ENCODE peak calls at places on chromosomes 7 and 10, in seven cellular contexts. One of them, this sample, is unnamed.

GRCh38 chr10:1572519-1573333 is 164.6 kb downstream of the ADARB2 start:
- DNase-seq in ureter: no peak
- DNase-seq in stimulated activated CD4-positive, alpha-beta T cell treated with anti-CD3 and anti-CD28 coated beads, Interleukin-2, amount 100 ng/mL, for 48 hours: no peak
- DNase-seq in IMR-90: no peak
- DNase-seq in HCEC 1CT: no peak
- DNase-seq in heart left ventricle: no peak
- DNase-seq in esophagus squamous epithelium: no peak
- DNase-seq in this sample: peak

GRCh38 chr7:2190531-2190930 is 42.2 kb downstream of the MAD1L1 start:
- DNase-seq in ureter: no peak
- DNase-seq in stimulated activated CD4-positive, alpha-beta T cell treated with anti-CD3 and anti-CD28 coated beads, Interleukin-2, amount 100 ng/mL, for 48 hours: no peak
- DNase-seq in IMR-90: peak
- DNase-seq in HCEC 1CT: no peak
- DNase-seq in heart left ventricle: no peak
- DNase-seq in esophagus squamous epithelium: no peak
- DNase-seq in this sample: no peak

GRCh38 chr10:92740762-92741161 is 51.0 kb downstream of the HHEX start:
- DNase-seq in ureter: no peak
- DNase-seq in stimulated activated CD4-positive, alpha-beta T cell treated with anti-CD3 and anti-CD28 coated beads, Interleukin-2, amount 100 ng/mL, for 48 hours: no peak
- DNase-seq in IMR-90: peak
- DNase-seq in HCEC 1CT: peak
- DNase-seq in heart left ventricle: no peak
- DNase-seq in esophagus squamous epithelium: no peak
- DNase-seq in this sample: no peak

GRCh38 chr7:101550641-101551531 is 78.2 kb downstream of the MYL10 start:
- DNase-seq in ureter: no peak
- DNase-seq in stimulated activated CD4-positive, alpha-beta T cell treated with anti-CD3 and anti-CD28 coated beads, Interleukin-2, amount 100 ng/mL, for 48 hours: no peak
- DNase-seq in IMR-90: no peak
- DNase-seq in HCEC 1CT: no peak
- DNase-seq in heart left ventricle: no peak
- DNase-seq in esophagus squamous epithelium: no peak
- DNase-seq in this sample: no peak

GRCh38 chr10:104923501-104923900 is 282.4 kb downstream of the SORCS3 start:
- DNase-seq in ureter: no peak
- DNase-seq in stimulated activated CD4-positive, alpha-beta T cell treated with anti-CD3 and anti-CD28 coated beads, Interleukin-2, amount 100 ng/mL, for 48 hours: no peak
- DNase-seq in IMR-90: no peak
- DNase-seq in HCEC 1CT: no peak
- DNase-seq in heart left ventricle: no peak
- DNase-seq in esophagus squamous epithelium: no peak
- DNase-seq in this sample: no peak

GRCh38 chr10:29414501-29414900 is 125.6 kb downstream of the LYZL1 start:
- DNase-seq in ureter: no peak
- DNase-seq in stimulated activated CD4-positive, alpha-beta T cell treated with anti-CD3 and anti-CD28 coated beads, Interleukin-2, amount 100 ng/mL, for 48 hours: no peak
- DNase-seq in IMR-90: no peak
- DNase-seq in HCEC 1CT: no peak
- DNase-seq in heart left ventricle: no peak
- DNase-seq in esophagus squamous epithelium: no peak
- DNase-seq in this sample: no peak

GRCh38 chr7:151009340-151010001 is 14.8 kb downstream of the ATG9B start:
- DNase-seq in ureter: no peak
- DNase-seq in stimulated activated CD4-positive, alpha-beta T cell treated with anti-CD3 and anti-CD28 coated beads, Interleukin-2, amount 100 ng/mL, for 48 hours: no peak
- DNase-seq in IMR-90: no peak
- DNase-seq in HCEC 1CT: no peak
- DNase-seq in heart left ventricle: no peak
- DNase-seq in esophagus squamous epithelium: no peak
- DNase-seq in this sample: no peak

GRCh38 chr10:48634198-48634983 is 29.5 kb upstream of the ARHGAP22 start:
- DNase-seq in ureter: no peak
- DNase-seq in stimulated activated CD4-positive, alpha-beta T cell treated with anti-CD3 and anti-CD28 coated beads, Interleukin-2, amount 100 ng/mL, for 48 hours: peak
- DNase-seq in IMR-90: peak
- DNase-seq in HCEC 1CT: peak
- DNase-seq in heart left ventricle: peak
- DNase-seq in esophagus squamous epithelium: peak
- DNase-seq in this sample: peak

GRCh38 chr7:142516038-142516501 is 233.2 kb upstream of the PRSS1 start:
- DNase-seq in ureter: peak
- DNase-seq in stimulated activated CD4-positive, alpha-beta T cell treated with anti-CD3 and anti-CD28 coated beads, Interleukin-2, amount 100 ng/mL, for 48 hours: no peak
- DNase-seq in IMR-90: peak
- DNase-seq in HCEC 1CT: peak
- DNase-seq in heart left ventricle: no peak
- DNase-seq in esophagus squamous epithelium: no peak
- DNase-seq in this sample: no peak

GRCh38 chr10:70494966-70495365 is 16.4 kb downstream of the PALD1 start:
- DNase-seq in ureter: no peak
- DNase-seq in stimulated activated CD4-positive, alpha-beta T cell treated with anti-CD3 and anti-CD28 coated beads, Interleukin-2, amount 100 ng/mL, for 48 hours: no peak
- DNase-seq in IMR-90: no peak
- DNase-seq in HCEC 1CT: no peak
- DNase-seq in heart left ventricle: no peak
- DNase-seq in esophagus squamous epithelium: no peak
- DNase-seq in this sample: no peak

GRCh38 chr7:26856481-26856880 is 7.9 kb downstream of the SKAP2 start:
- DNase-seq in ureter: no peak
- DNase-seq in stimulated activated CD4-positive, alpha-beta T cell treated with anti-CD3 and anti-CD28 coated beads, Interleukin-2, amount 100 ng/mL, for 48 hours: no peak
- DNase-seq in IMR-90: peak
- DNase-seq in HCEC 1CT: no peak
- DNase-seq in heart left ventricle: no peak
- DNase-seq in esophagus squamous epithelium: no peak
- DNase-seq in this sample: no peak

GRCh38 chr10:92038949-92039348 is 115.4 kb downstream of the BTAF1 start:
- DNase-seq in ureter: no peak
- DNase-seq in stimulated activated CD4-positive, alpha-beta T cell treated with anti-CD3 and anti-CD28 coated beads, Interleukin-2, amount 100 ng/mL, for 48 hours: no peak
- DNase-seq in IMR-90: peak
- DNase-seq in HCEC 1CT: no peak
- DNase-seq in heart left ventricle: no peak
- DNase-seq in esophagus squamous epithelium: no peak
- DNase-seq in this sample: no peak

GRCh38 chr10:108544500-108545120 is 1378.7 kb downstream of the XPNPEP1 start:
- DNase-seq in ureter: peak
- DNase-seq in stimulated activated CD4-positive, alpha-beta T cell treated with anti-CD3 and anti-CD28 coated beads, Interleukin-2, amount 100 ng/mL, for 48 hours: peak
- DNase-seq in IMR-90: peak
- DNase-seq in HCEC 1CT: peak
- DNase-seq in heart left ventricle: peak
- DNase-seq in esophagus squamous epithelium: no peak
- DNase-seq in this sample: no peak

GRCh38 chr10:92567952-92568600 is 5.8 kb downstream of the IDE start:
- DNase-seq in ureter: no peak
- DNase-seq in stimulated activated CD4-positive, alpha-beta T cell treated with anti-CD3 and anti-CD28 coated beads, Interleukin-2, amount 100 ng/mL, for 48 hours: no peak
- DNase-seq in IMR-90: peak
- DNase-seq in HCEC 1CT: peak
- DNase-seq in heart left ventricle: no peak
- DNase-seq in esophagus squamous epithelium: no peak
- DNase-seq in this sample: no peak

GRCh38 chr7:30321992-30322637 is 37.7 kb downstream of the ZNRF2 start:
- DNase-seq in ureter: no peak
- DNase-seq in stimulated activated CD4-positive, alpha-beta T cell treated with anti-CD3 and anti-CD28 coated beads, Interleukin-2, amount 100 ng/mL, for 48 hours: no peak
- DNase-seq in IMR-90: no peak
- DNase-seq in HCEC 1CT: peak
- DNase-seq in heart left ventricle: no peak
- DNase-seq in esophagus squamous epithelium: no peak
- DNase-seq in this sample: no peak

This sample was measured in ascending aorta.